ENCODE peak calls at places on chromosomes 11 and 22, in six cellular contexts. K, X, J, C, A and P are unnamed samples.
A peak's percentile ranks its signal among the peaks of the same experiment; 100 is the strongest.

GRCh38 chr11:88414385-88414861 is 76.9 kb upstream of the CTSC start:
- DNase-seq in K (peak; percentile 43), X (no peak), J (peak; percentile 42), C (peak; percentile 46), A (no peak), P (no peak)

GRCh38 chr11:74035264-74035663 is 26.4 kb upstream of the UCP3 start:
- DNase-seq in K (no peak), X (no peak), J (no peak), C (no peak), A (no peak), P (no peak)

GRCh38 chr11:86060544-86060943 is 8.3 kb downstream of the PICALM start:
- DNase-seq in K (no peak), X (no peak), J (no peak), C (no peak), A (no peak), P (no peak)

GRCh38 chr22:45460288-45461109 is 42.2 kb upstream of the FBLN1 start:
- DNase-seq in K (peak; percentile 80), X (peak; percentile 84), J (no peak), C (no peak), A (no peak), P (no peak)

GRCh38 chr22:46070215-46070721 is 80.1 kb upstream of the PPARA start:
- DNase-seq in K (peak; percentile 69), X (peak; percentile 77), J (peak; percentile 82), C (peak; percentile 76), A (no peak), P (no peak)

GRCh38 chr11:62324738-62325556 is 12.3 kb upstream of the ASRGL1 start:
- DNase-seq in K (peak; percentile 23), X (no peak), J (peak; percentile 44), C (peak; percentile 15), A (no peak), P (no peak)

GRCh38 chr11:62880231-62880802 is 379 bp upstream of the SLC3A2 start:
- DNase-seq in K (no peak), X (peak; percentile 76), J (peak; percentile 70), C (peak; percentile 78), A (no peak), P (peak; percentile 55)

GRCh38 chr11:100647861-100648260 is 39.2 kb upstream of the ARHGAP42 start:
- DNase-seq in K (no peak), X (no peak), J (no peak), C (no peak), A (no peak), P (no peak)

GRCh38 chr11:21811572-21811971 is 381.3 kb upstream of the ANO5 start:
- DNase-seq in K (no peak), X (no peak), J (no peak), C (no peak), A (no peak), P (no peak)

GRCh38 chr22:42039271-42039670 is 31.3 kb downstream of the NAGA start:
- DNase-seq in K (no peak), X (no peak), J (no peak), C (peak; percentile 27), A (no peak), P (no peak)

GRCh38 chr11:88174627-88175003 is 628 bp downstream of the RAB38 start:
- DNase-seq in K (peak; percentile 50), X (peak; percentile 52), J (peak; percentile 67), C (peak; percentile 93), A (no peak), P (peak; percentile 15)

GRCh38 chr11:2102132-2102882 is 36.9 kb downstream of the IGF2 start:
- DNase-seq in K (peak; percentile 70), X (no peak), J (no peak), C (no peak), A (no peak), P (no peak)

GRCh38 chr11:67506426-67507032 is 1.4 kb upstream of the PITPNM1 start:
- DNase-seq in K (no peak), X (no peak), J (no peak), C (no peak), A (no peak), P (no peak)

GRCh38 chr22:50505776-50506610 is 1.5 kb downstream of the LMF2 start:
- DNase-seq in K (no peak), X (no peak), J (no peak), C (no peak), A (no peak), P (no peak)

GRCh38 chr11:100525635-100526034 is 161.5 kb upstream of the ARHGAP42 start:
- DNase-seq in K (no peak), X (no peak), J (no peak), C (peak; percentile 3), A (no peak), P (no peak)

GRCh38 chr11:117822031-117822521 is 2.5 kb downstream of the FXYD2 start:
- DNase-seq in K (peak; percentile 46), X (no peak), J (no peak), C (no peak), A (no peak), P (no peak)

GRCh38 chr11:116460156-116460965 is 312.4 kb downstream of the BUD13 start:
- DNase-seq in K (no peak), X (no peak), J (no peak), C (no peak), A (no peak), P (no peak)

DNA sequence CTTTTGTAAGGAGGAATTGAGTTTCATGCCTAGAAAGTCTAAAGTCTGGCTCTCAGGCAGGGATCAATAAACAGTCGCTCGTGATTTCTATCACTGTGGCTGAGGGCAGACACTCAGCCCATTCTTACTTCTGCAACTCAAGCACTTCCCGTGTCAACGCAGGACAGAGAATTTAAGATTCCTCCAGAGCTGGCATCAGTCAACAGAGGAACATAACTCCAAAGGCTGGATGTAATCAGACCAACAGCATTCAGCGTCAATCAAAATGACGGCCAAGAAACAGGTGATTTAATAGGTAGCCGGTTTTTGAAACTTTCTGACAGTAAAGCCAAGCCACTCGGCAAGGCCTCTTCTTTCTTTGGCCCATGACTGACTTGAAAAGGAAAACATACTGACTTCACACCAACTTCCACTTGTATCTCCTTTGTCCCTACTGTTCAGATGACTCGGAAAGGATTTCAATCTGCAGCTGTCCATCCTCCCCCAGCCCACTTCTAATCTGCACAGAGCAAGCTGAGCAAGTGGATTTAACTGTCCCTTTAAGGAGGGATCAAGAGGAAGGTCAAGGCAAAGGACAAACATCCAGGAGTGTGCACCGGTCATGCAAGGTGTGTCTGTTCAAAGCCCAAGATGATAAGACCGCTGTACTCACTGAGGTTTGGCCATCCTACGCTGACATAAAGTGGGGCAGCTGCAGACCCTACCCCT is 9.5 kb downstream of the VPS37C start:
- DNase-seq in K (no peak), X (no peak), J (no peak), C (no peak), A (no peak), P (no peak)
- H3K4me1 ChIP-seq in K (peaks cover 57% of the 10 kb centered on the region), X (peaks cover 7% of the 10 kb centered on the region), J (peaks cover 10% of the 10 kb centered on the region), C (peaks cover 44% of the 10 kb centered on the region), A (no peaks in the 10 kb centered on the region), P (peaks cover 66% of the 10 kb centered on the region)

GRCh38 chr22:16922076-16922475 is 85.9 kb downstream of the GAB4 start:
- DNase-seq in K (no peak), X (no peak), J (no peak), C (no peak), A (no peak), P (no peak)
- H3K9me3 ChIP-seq in K (no peaks in the 10 kb centered on the region), X (no peaks in the 10 kb centered on the region), J (peaks cover 3% of the 10 kb centered on the region), C (no peaks in the 10 kb centered on the region), A (no peaks in the 10 kb centered on the region), P (no peaks in the 10 kb centered on the region)

GRCh38 chr22:22893891-22894739 is 6.5 kb downstream of the IGLL5 start:
- DNase-seq in K (no peak), X (no peak), J (no peak), C (no peak), A (no peak), P (no peak)

GRCh38 chr22:22896601-22897000 is 9.0 kb downstream of the IGLL5 start:
- DNase-seq in K (no peak), X (no peak), J (no peak), C (no peak), A (no peak), P (no peak)

GRCh38 chr22:22895776-22896445 is 8.3 kb downstream of the IGLL5 start:
- DNase-seq in K (peak; percentile 12), X (no peak), J (no peak), C (no peak), A (no peak), P (no peak)

GRCh38 chr22:22893077-22893805 is 5.6 kb downstream of the IGLL5 start:
- DNase-seq in K (no peak), X (no peak), J (no peak), C (no peak), A (no peak), P (no peak)

DNA sequence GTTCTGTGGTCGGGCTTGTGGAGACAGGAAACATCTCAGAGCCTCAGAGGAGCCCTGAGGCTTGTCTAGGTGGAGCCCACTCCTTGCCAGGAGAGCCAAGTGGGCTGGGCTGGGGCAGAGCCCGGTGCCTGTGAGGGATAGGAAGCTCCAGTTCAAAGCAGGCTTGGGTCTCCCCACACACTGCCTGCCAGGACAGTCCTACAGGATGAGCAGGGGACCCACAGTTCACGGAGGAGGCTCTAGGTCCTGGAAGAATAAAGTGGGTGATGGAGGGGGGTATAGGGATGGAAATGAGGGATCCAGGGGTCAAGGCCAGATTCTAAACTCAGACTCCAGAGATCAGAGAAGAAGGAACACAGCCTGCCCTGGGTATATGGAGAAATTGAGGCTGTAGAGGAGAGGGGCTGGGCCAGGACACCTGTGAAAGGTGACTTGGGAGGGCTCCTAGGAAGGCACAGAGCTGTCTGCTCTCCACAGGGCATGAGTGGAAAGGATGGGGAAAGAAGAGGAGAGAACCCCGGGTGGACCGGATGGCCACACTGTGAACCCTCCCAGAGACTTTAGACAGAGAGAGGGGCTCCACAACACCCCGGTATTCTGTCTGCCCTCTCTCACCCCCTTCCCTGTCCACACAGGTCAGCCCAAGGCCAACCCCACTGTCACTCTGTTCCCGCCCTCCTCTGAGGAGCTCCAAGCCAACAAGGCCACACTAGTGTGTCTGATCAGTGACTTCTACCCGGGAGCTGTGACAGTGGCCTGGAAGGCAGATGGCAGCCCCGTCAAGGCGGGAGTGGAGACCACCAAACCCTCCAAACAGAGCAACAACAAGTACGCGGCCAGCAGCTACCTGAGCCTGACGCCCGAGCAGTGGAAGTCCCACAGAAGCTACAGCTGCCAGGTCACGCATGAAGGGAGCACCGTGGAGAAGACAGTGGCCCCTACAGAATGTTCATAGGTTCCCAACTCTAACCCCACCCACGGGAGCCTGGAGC is 7.4 kb downstream of the IGLL5 start:
- DNase-seq in K (peak; percentile 7), X (no peak), J (no peak), C (no peak), A (no peak), P (no peak)
- H3K4me1 ChIP-seq in K (no peaks in the 10 kb centered on the region), X (no peaks in the 10 kb centered on the region), J (no peaks in the 10 kb centered on the region), C (no peaks in the 10 kb centered on the region), A (no peaks in the 10 kb centered on the region), P (no peaks in the 10 kb centered on the region)

DNA sequence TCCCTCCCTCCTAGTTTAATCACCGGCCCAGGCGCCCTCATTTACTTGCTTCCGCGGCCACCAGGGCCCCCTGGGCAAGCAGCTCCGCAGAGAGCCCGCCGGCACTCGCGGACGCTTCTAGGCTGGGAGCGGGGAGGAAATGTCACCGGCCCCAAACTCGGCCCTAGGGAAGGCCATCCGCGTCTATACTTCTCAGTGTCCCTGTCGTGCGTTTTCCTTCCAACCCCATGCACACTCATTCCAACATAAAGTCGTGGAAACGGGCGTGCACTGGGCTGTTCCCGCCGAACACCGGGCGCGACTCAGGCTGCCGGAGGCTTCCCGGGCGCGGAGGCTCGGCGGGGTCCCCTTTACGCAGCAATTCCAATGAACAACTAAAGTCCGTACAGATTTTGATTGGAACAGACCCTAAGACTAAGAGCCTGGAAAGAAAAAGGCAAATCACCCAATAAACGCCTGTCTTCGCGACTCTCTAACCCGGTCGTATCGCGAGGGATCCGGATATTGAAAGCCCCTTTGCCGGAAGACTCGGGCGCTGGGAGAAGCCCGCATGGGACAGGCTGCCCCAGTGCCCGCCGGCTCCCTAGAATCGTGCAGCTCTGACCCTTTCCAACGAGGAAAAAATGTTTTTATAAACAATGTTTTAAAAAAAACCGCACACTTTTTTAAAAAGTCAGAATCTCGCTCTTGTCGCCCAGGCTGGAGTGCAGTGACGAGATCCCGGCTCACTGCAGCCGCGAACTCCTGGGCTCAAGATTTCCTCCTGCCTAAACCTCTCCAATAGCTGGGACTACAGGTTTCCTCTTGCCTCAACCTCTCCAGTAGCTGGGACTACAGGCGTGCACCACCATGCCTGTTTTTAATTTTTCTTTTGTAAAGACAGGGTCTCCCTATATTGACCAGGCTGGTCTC is 1.3 kb upstream of the BARX2 start:
- DNase-seq in K (no peak), X (no peak), J (no peak), C (no peak), A (no peak), P (no peak)
- H3K9me3 ChIP-seq in K (no peaks in the 10 kb centered on the region), X (no peaks in the 10 kb centered on the region), J (peaks cover 4% of the 10 kb centered on the region), C (no peaks in the 10 kb centered on the region), A (no peaks in the 10 kb centered on the region), P (no peaks in the 10 kb centered on the region)